ENCODE peak calls at places on chromosomes 12 and 14, in nine cellular contexts. One of them, this sample, is unnamed.

GRCh38 chr14:52220924-52221802 is 46.3 kb upstream of the PTGDR start:
- DNase-seq in stimulated activated CD4-positive, alpha-beta T cell treated with anti-CD3 and anti-CD28 coated beads, TNF-alpha, amount 100 ng/mL, for 4 hours: no peak
- DNase-seq in colonic mucosa: no peak
- DNase-seq in T-helper 2 cell: no peak
- DNase-seq in T-helper 9 cell: no peak
- DNase-seq in fibroblast of lung: no peak
- DNase-seq in ureter: no peak
- DNase-seq in NCI-H774: no peak
- DNase-seq in NT2/D1: no peak
- DNase-seq in this sample: no peak

GRCh38 chr14:54002653-54003052 is 46.0 kb upstream of the BMP4 start:
- DNase-seq in stimulated activated CD4-positive, alpha-beta T cell treated with anti-CD3 and anti-CD28 coated beads, TNF-alpha, amount 100 ng/mL, for 4 hours: no peak
- DNase-seq in colonic mucosa: no peak
- DNase-seq in T-helper 2 cell: no peak
- DNase-seq in T-helper 9 cell: no peak
- DNase-seq in fibroblast of lung: peak
- DNase-seq in ureter: no peak
- DNase-seq in NCI-H774: no peak
- DNase-seq in NT2/D1: no peak
- DNase-seq in this sample: no peak

GRCh38 chr14:91390165-91390778 is 27.3 kb downstream of the CCDC88C start:
- DNase-seq in stimulated activated CD4-positive, alpha-beta T cell treated with anti-CD3 and anti-CD28 coated beads, TNF-alpha, amount 100 ng/mL, for 4 hours: no peak
- DNase-seq in colonic mucosa: no peak
- DNase-seq in T-helper 2 cell: peak
- DNase-seq in T-helper 9 cell: no peak
- DNase-seq in fibroblast of lung: no peak
- DNase-seq in ureter: no peak
- DNase-seq in NCI-H774: no peak
- DNase-seq in NT2/D1: no peak
- DNase-seq in this sample: no peak

GRCh38 chr12:130066742-130067141 is 95.5 kb upstream of the FZD10 start:
- DNase-seq in stimulated activated CD4-positive, alpha-beta T cell treated with anti-CD3 and anti-CD28 coated beads, TNF-alpha, amount 100 ng/mL, for 4 hours: no peak
- DNase-seq in colonic mucosa: no peak
- DNase-seq in T-helper 2 cell: no peak
- DNase-seq in T-helper 9 cell: no peak
- DNase-seq in fibroblast of lung: no peak
- DNase-seq in ureter: no peak
- DNase-seq in NCI-H774: no peak
- DNase-seq in NT2/D1: no peak
- DNase-seq in this sample: no peak

GRCh38 chr14:24114536-24115450 is at the start of the genes DCAF11 and NRL:
- DNase-seq in stimulated activated CD4-positive, alpha-beta T cell treated with anti-CD3 and anti-CD28 coated beads, TNF-alpha, amount 100 ng/mL, for 4 hours: peak
- DNase-seq in colonic mucosa: peak
- DNase-seq in T-helper 2 cell: peak
- DNase-seq in T-helper 9 cell: peak
- DNase-seq in fibroblast of lung: peak
- DNase-seq in ureter: peak
- DNase-seq in NCI-H774: peak
- DNase-seq in NT2/D1: peak
- DNase-seq in this sample: peak

GRCh38 chr14:62800577-62800976 is 244.7 kb downstream of the KCNH5 start:
- DNase-seq in stimulated activated CD4-positive, alpha-beta T cell treated with anti-CD3 and anti-CD28 coated beads, TNF-alpha, amount 100 ng/mL, for 4 hours: no peak
- DNase-seq in colonic mucosa: no peak
- DNase-seq in T-helper 2 cell: no peak
- DNase-seq in T-helper 9 cell: no peak
- DNase-seq in fibroblast of lung: no peak
- DNase-seq in ureter: no peak
- DNase-seq in NCI-H774: no peak
- DNase-seq in NT2/D1: no peak
- DNase-seq in this sample: no peak

GRCh38 chr12:116376354-116377193 is 99.1 kb upstream of the MED13L start:
- DNase-seq in stimulated activated CD4-positive, alpha-beta T cell treated with anti-CD3 and anti-CD28 coated beads, TNF-alpha, amount 100 ng/mL, for 4 hours: no peak
- DNase-seq in colonic mucosa: no peak
- DNase-seq in T-helper 2 cell: no peak
- DNase-seq in T-helper 9 cell: no peak
- DNase-seq in fibroblast of lung: peak
- DNase-seq in ureter: no peak
- DNase-seq in NCI-H774: peak
- DNase-seq in NT2/D1: no peak
- DNase-seq in this sample: no peak

GRCh38 chr14:50360851-50361250 is 35.8 kb downstream of the CDKL1 start:
- DNase-seq in stimulated activated CD4-positive, alpha-beta T cell treated with anti-CD3 and anti-CD28 coated beads, TNF-alpha, amount 100 ng/mL, for 4 hours: no peak
- DNase-seq in colonic mucosa: no peak
- DNase-seq in T-helper 2 cell: no peak
- DNase-seq in T-helper 9 cell: no peak
- DNase-seq in fibroblast of lung: no peak
- DNase-seq in ureter: no peak
- DNase-seq in NCI-H774: no peak
- DNase-seq in NT2/D1: no peak
- DNase-seq in this sample: no peak

GRCh38 chr12:89857652-89858274 is 149.1 kb upstream of the ATP2B1 start:
- DNase-seq in stimulated activated CD4-positive, alpha-beta T cell treated with anti-CD3 and anti-CD28 coated beads, TNF-alpha, amount 100 ng/mL, for 4 hours: no peak
- DNase-seq in colonic mucosa: no peak
- DNase-seq in T-helper 2 cell: no peak
- DNase-seq in T-helper 9 cell: no peak
- DNase-seq in fibroblast of lung: no peak
- DNase-seq in ureter: no peak
- DNase-seq in NCI-H774: no peak
- DNase-seq in NT2/D1: no peak
- DNase-seq in this sample: no peak

GRCh38 chr14:81772391-81772790 is 238.7 kb upstream of the SEL1L start:
- DNase-seq in stimulated activated CD4-positive, alpha-beta T cell treated with anti-CD3 and anti-CD28 coated beads, TNF-alpha, amount 100 ng/mL, for 4 hours: no peak
- DNase-seq in colonic mucosa: no peak
- DNase-seq in T-helper 2 cell: no peak
- DNase-seq in T-helper 9 cell: no peak
- DNase-seq in fibroblast of lung: no peak
- DNase-seq in ureter: no peak
- DNase-seq in NCI-H774: no peak
- DNase-seq in NT2/D1: no peak
- DNase-seq in this sample: no peak

GRCh38 chr12:69987453-69988102 is 162.6 kb downstream of the MYRFL start:
- DNase-seq in stimulated activated CD4-positive, alpha-beta T cell treated with anti-CD3 and anti-CD28 coated beads, TNF-alpha, amount 100 ng/mL, for 4 hours: no peak
- DNase-seq in colonic mucosa: peak
- DNase-seq in T-helper 2 cell: no peak
- DNase-seq in T-helper 9 cell: no peak
- DNase-seq in fibroblast of lung: peak
- DNase-seq in ureter: no peak
- DNase-seq in NCI-H774: no peak
- DNase-seq in NT2/D1: no peak
- DNase-seq in this sample: no peak

GRCh38 chr14:96660667-96661066 is 136.5 kb upstream of the VRK1 start:
- DNase-seq in stimulated activated CD4-positive, alpha-beta T cell treated with anti-CD3 and anti-CD28 coated beads, TNF-alpha, amount 100 ng/mL, for 4 hours: no peak
- DNase-seq in colonic mucosa: no peak
- DNase-seq in T-helper 2 cell: no peak
- DNase-seq in T-helper 9 cell: no peak
- DNase-seq in fibroblast of lung: no peak
- DNase-seq in ureter: no peak
- DNase-seq in NCI-H774: no peak
- DNase-seq in NT2/D1: peak
- DNase-seq in this sample: no peak

GRCh38 chr12:41106315-41106714 is 81.8 kb upstream of the PDZRN4 start:
- DNase-seq in stimulated activated CD4-positive, alpha-beta T cell treated with anti-CD3 and anti-CD28 coated beads, TNF-alpha, amount 100 ng/mL, for 4 hours: no peak
- DNase-seq in colonic mucosa: no peak
- DNase-seq in T-helper 2 cell: no peak
- DNase-seq in T-helper 9 cell: no peak
- DNase-seq in fibroblast of lung: no peak
- DNase-seq in ureter: no peak
- DNase-seq in NCI-H774: no peak
- DNase-seq in NT2/D1: no peak
- DNase-seq in this sample: no peak

GRCh38 chr12:80154261-80154660 is 54.9 kb downstream of the OTOGL start:
- DNase-seq in stimulated activated CD4-positive, alpha-beta T cell treated with anti-CD3 and anti-CD28 coated beads, TNF-alpha, amount 100 ng/mL, for 4 hours: no peak
- DNase-seq in colonic mucosa: no peak
- DNase-seq in T-helper 2 cell: no peak
- DNase-seq in T-helper 9 cell: no peak
- DNase-seq in fibroblast of lung: peak
- DNase-seq in ureter: no peak
- DNase-seq in NCI-H774: no peak
- DNase-seq in NT2/D1: no peak
- DNase-seq in this sample: no peak

GRCh38 chr12:643478-644292 is 19.6 kb downstream of the NINJ2 start:
- DNase-seq in stimulated activated CD4-positive, alpha-beta T cell treated with anti-CD3 and anti-CD28 coated beads, TNF-alpha, amount 100 ng/mL, for 4 hours: no peak
- DNase-seq in colonic mucosa: peak
- DNase-seq in T-helper 2 cell: peak
- DNase-seq in T-helper 9 cell: no peak
- DNase-seq in fibroblast of lung: no peak
- DNase-seq in ureter: peak
- DNase-seq in NCI-H774: no peak
- DNase-seq in NT2/D1: no peak
- DNase-seq in this sample: no peak

GRCh38 chr12:128823916-128824839 is at the start of gene SLC15A4:
- DNase-seq in stimulated activated CD4-positive, alpha-beta T cell treated with anti-CD3 and anti-CD28 coated beads, TNF-alpha, amount 100 ng/mL, for 4 hours: peak
- DNase-seq in colonic mucosa: peak
- DNase-seq in T-helper 2 cell: peak
- DNase-seq in T-helper 9 cell: peak
- DNase-seq in fibroblast of lung: peak
- DNase-seq in ureter: peak
- DNase-seq in NCI-H774: peak
- DNase-seq in NT2/D1: peak
- DNase-seq in this sample: peak

GRCh38 chr12:105948331-105948730 is 190.4 kb downstream of the NUAK1 start:
- DNase-seq in stimulated activated CD4-positive, alpha-beta T cell treated with anti-CD3 and anti-CD28 coated beads, TNF-alpha, amount 100 ng/mL, for 4 hours: no peak
- DNase-seq in colonic mucosa: no peak
- DNase-seq in T-helper 2 cell: no peak
- DNase-seq in T-helper 9 cell: no peak
- DNase-seq in fibroblast of lung: peak
- DNase-seq in ureter: no peak
- DNase-seq in NCI-H774: peak
- DNase-seq in NT2/D1: no peak
- DNase-seq in this sample: no peak

GRCh38 chr12:49665384-49665783 is 41.8 kb downstream of the FMNL3 start:
- DNase-seq in stimulated activated CD4-positive, alpha-beta T cell treated with anti-CD3 and anti-CD28 coated beads, TNF-alpha, amount 100 ng/mL, for 4 hours: no peak
- DNase-seq in colonic mucosa: no peak
- DNase-seq in T-helper 2 cell: no peak
- DNase-seq in T-helper 9 cell: no peak
- DNase-seq in fibroblast of lung: peak
- DNase-seq in ureter: no peak
- DNase-seq in NCI-H774: no peak
- DNase-seq in NT2/D1: no peak
- DNase-seq in this sample: no peak

GRCh38 chr12:131008461-131009270 is 55.0 kb downstream of the ADGRD1 start:
- DNase-seq in stimulated activated CD4-positive, alpha-beta T cell treated with anti-CD3 and anti-CD28 coated beads, TNF-alpha, amount 100 ng/mL, for 4 hours: no peak
- DNase-seq in colonic mucosa: no peak
- DNase-seq in T-helper 2 cell: no peak
- DNase-seq in T-helper 9 cell: no peak
- DNase-seq in fibroblast of lung: no peak
- DNase-seq in ureter: no peak
- DNase-seq in NCI-H774: no peak
- DNase-seq in NT2/D1: no peak
- DNase-seq in this sample: no peak

GRCh38 chr12:97561321-97562230 is 99.0 kb downstream of the RMST start:
- DNase-seq in stimulated activated CD4-positive, alpha-beta T cell treated with anti-CD3 and anti-CD28 coated beads, TNF-alpha, amount 100 ng/mL, for 4 hours: no peak
- DNase-seq in colonic mucosa: no peak
- DNase-seq in T-helper 2 cell: no peak
- DNase-seq in T-helper 9 cell: no peak
- DNase-seq in fibroblast of lung: peak
- DNase-seq in ureter: no peak
- DNase-seq in NCI-H774: no peak
- DNase-seq in NT2/D1: no peak
- DNase-seq in this sample: no peak

GRCh38 chr12:31585271-31585670 is 5.7 kb downstream of the DENND5B start:
- DNase-seq in stimulated activated CD4-positive, alpha-beta T cell treated with anti-CD3 and anti-CD28 coated beads, TNF-alpha, amount 100 ng/mL, for 4 hours: no peak
- DNase-seq in colonic mucosa: no peak
- DNase-seq in T-helper 2 cell: no peak
- DNase-seq in T-helper 9 cell: no peak
- DNase-seq in fibroblast of lung: peak
- DNase-seq in ureter: no peak
- DNase-seq in NCI-H774: no peak
- DNase-seq in NT2/D1: no peak
- DNase-seq in this sample: no peak

GRCh38 chr14:96579855-96580254 is 77.7 kb downstream of the PAPOLA start:
- DNase-seq in stimulated activated CD4-positive, alpha-beta T cell treated with anti-CD3 and anti-CD28 coated beads, TNF-alpha, amount 100 ng/mL, for 4 hours: no peak
- DNase-seq in colonic mucosa: no peak
- DNase-seq in T-helper 2 cell: no peak
- DNase-seq in T-helper 9 cell: no peak
- DNase-seq in fibroblast of lung: no peak
- DNase-seq in ureter: no peak
- DNase-seq in NCI-H774: no peak
- DNase-seq in NT2/D1: no peak
- DNase-seq in this sample: no peak

GRCh38 chr14:61258985-61259384 is 22.2 kb downstream of the TMEM30B start:
- DNase-seq in stimulated activated CD4-positive, alpha-beta T cell treated with anti-CD3 and anti-CD28 coated beads, TNF-alpha, amount 100 ng/mL, for 4 hours: no peak
- DNase-seq in colonic mucosa: no peak
- DNase-seq in T-helper 2 cell: no peak
- DNase-seq in T-helper 9 cell: no peak
- DNase-seq in fibroblast of lung: peak
- DNase-seq in ureter: no peak
- DNase-seq in NCI-H774: no peak
- DNase-seq in NT2/D1: no peak
- DNase-seq in this sample: no peak

GRCh38 chr12:42396473-42397259 is 70.7 kb downstream of the PPHLN1 start:
- DNase-seq in stimulated activated CD4-positive, alpha-beta T cell treated with anti-CD3 and anti-CD28 coated beads, TNF-alpha, amount 100 ng/mL, for 4 hours: no peak
- DNase-seq in colonic mucosa: no peak
- DNase-seq in T-helper 2 cell: no peak
- DNase-seq in T-helper 9 cell: no peak
- DNase-seq in fibroblast of lung: no peak
- DNase-seq in ureter: no peak
- DNase-seq in NCI-H774: no peak
- DNase-seq in NT2/D1: no peak
- DNase-seq in this sample: no peak

GRCh38 chr12:11981174-11981733 is 89.5 kb upstream of the BCL2L14 start:
- DNase-seq in stimulated activated CD4-positive, alpha-beta T cell treated with anti-CD3 and anti-CD28 coated beads, TNF-alpha, amount 100 ng/mL, for 4 hours: peak
- DNase-seq in colonic mucosa: no peak
- DNase-seq in T-helper 2 cell: peak
- DNase-seq in T-helper 9 cell: peak
- DNase-seq in fibroblast of lung: peak
- DNase-seq in ureter: no peak
- DNase-seq in NCI-H774: no peak
- DNase-seq in NT2/D1: no peak
- DNase-seq in this sample: peak

GRCh38 chr14:75793806-75794205 is 132.8 kb downstream of the TTLL5 start:
- DNase-seq in stimulated activated CD4-positive, alpha-beta T cell treated with anti-CD3 and anti-CD28 coated beads, TNF-alpha, amount 100 ng/mL, for 4 hours: no peak
- DNase-seq in colonic mucosa: no peak
- DNase-seq in T-helper 2 cell: no peak
- DNase-seq in T-helper 9 cell: no peak
- DNase-seq in fibroblast of lung: no peak
- DNase-seq in ureter: no peak
- DNase-seq in NCI-H774: no peak
- DNase-seq in NT2/D1: no peak
- DNase-seq in this sample: no peak